ENCODE peak calls at places on chromosomes 6 and 20, in eight cellular contexts. F, I, L, N, J, Y, P and Z are unnamed samples. For H3K4me1, the result is how much of the 10 kb centered on the place peaks cover.

GRCh38 chr6:83461438-83461837 is 30.6 kb upstream of the ME1 start:
- DNase-seq in F (no peak), I (no peak), L (no peak), N (no peak), J (no peak), Y (no peak), P (no peak), Z (no peak)

GRCh38 chr6:135583256-135583758 is 85.8 kb upstream of the AHI1 start:
- DNase-seq in F (no peak), I (no peak), L (no peak), N (no peak), J (no peak), Y (no peak), P (no peak), Z (no peak)

GRCh38 chr6:128806274-128806673 is 76.7 kb upstream of the LAMA2 start:
- DNase-seq in F (no peak), I (no peak), L (no peak), N (no peak), J (no peak), Y (no peak), P (no peak), Z (no peak)

GRCh38 chr20:1663917-1664316 is 6.3 kb upstream of the SIRPG start:
- DNase-seq in F (no peak), I (no peak), L (no peak), N (no peak), J (no peak), Y (no peak), P (no peak), Z (no peak)

GRCh38 chr20:58025233-58025632 is 203.2 kb downstream of the ANKRD60 start:
- DNase-seq in F (no peak), I (peak), L (no peak), N (no peak), J (no peak), Y (no peak), P (no peak), Z (peak)

GRCh38 chr6:8825726-8826125 is 390.4 kb upstream of the SLC35B3 start:
- DNase-seq in F (no peak), I (no peak), L (no peak), N (no peak), J (no peak), Y (no peak), P (no peak), Z (no peak)

GRCh38 chr6:71287038-71287437 is 1.6 kb upstream of the OGFRL1 start:
- DNase-seq in F (peak), I (no peak), L (no peak), N (peak), J (peak), Y (peak), P (no peak), Z (peak)

GRCh38 chr20:35007891-35008290 is 52.2 kb downstream of the MYH7B start:
- DNase-seq in F (no peak), I (no peak), L (no peak), N (no peak), J (peak), Y (no peak), P (no peak), Z (peak)

GRCh38 chr20:9515761-9516657 is 1.6 kb downstream of the LAMP5 start:
- DNase-seq in F (no peak), I (peak), L (peak), N (no peak), J (no peak), Y (no peak), P (peak), Z (no peak)

GRCh38 chr6:12748815-12749521 is 32.4 kb downstream of the PHACTR1 start:
- DNase-seq in F (peak), I (no peak), L (peak), N (no peak), J (no peak), Y (no peak), P (no peak), Z (no peak)

GRCh38 chr20:21971436-21971835 is 266.0 kb downstream of the PAX1 start:
- DNase-seq in F (no peak), I (no peak), L (no peak), N (no peak), J (no peak), Y (no peak), P (no peak), Z (no peak)

GRCh38 chr6:144320746-144321145 is 35.6 kb downstream of the UTRN start:
- DNase-seq in F (no peak), I (no peak), L (no peak), N (no peak), J (no peak), Y (no peak), P (no peak), Z (no peak)

GRCh38 chr6:12110523-12111154 is 98.5 kb downstream of the HIVEP1 start:
- DNase-seq in F (no peak), I (no peak), L (no peak), N (no peak), J (no peak), Y (no peak), P (no peak), Z (no peak)

GRCh38 chr6:142744836-142745235 is 200.1 kb downstream of the HIVEP2 start:
- DNase-seq in F (no peak), I (no peak), L (no peak), N (no peak), J (no peak), Y (no peak), P (no peak), Z (no peak)

GRCh38 chr6:39363280-39363679 is 40.8 kb upstream of the KCNK16 start:
- DNase-seq in F (no peak), I (no peak), L (no peak), N (no peak), J (no peak), Y (no peak), P (no peak), Z (no peak)

GRCh38 chr6:18386302-18386976 is 711 bp upstream of the RNF144B start:
- DNase-seq in F (peak), I (peak), L (peak), N (no peak), J (no peak), Y (peak), P (peak), Z (no peak)

GRCh38 chr20:62136283-62137091 is 6.7 kb downstream of the PSMA7 start:
- DNase-seq in F (peak), I (no peak), L (peak), N (peak), J (no peak), Y (peak), P (peak), Z (peak)

GRCh38 chr6:142702501-142703460 is 242.2 kb downstream of the HIVEP2 start:
- DNase-seq in F (peak), I (peak), L (peak), N (no peak), J (no peak), Y (no peak), P (peak), Z (peak)

GRCh38 chr6:166487148-166487547 is 99.3 kb downstream of the RAMACL start:
- DNase-seq in F (no peak), I (peak), L (no peak), N (no peak), J (no peak), Y (no peak), P (no peak), Z (peak)

GRCh38 chr6:125195526-125195925 is 42.0 kb downstream of the TPD52L1 start:
- DNase-seq in F (no peak), I (no peak), L (no peak), N (no peak), J (no peak), Y (no peak), P (no peak), Z (no peak)

DNA sequence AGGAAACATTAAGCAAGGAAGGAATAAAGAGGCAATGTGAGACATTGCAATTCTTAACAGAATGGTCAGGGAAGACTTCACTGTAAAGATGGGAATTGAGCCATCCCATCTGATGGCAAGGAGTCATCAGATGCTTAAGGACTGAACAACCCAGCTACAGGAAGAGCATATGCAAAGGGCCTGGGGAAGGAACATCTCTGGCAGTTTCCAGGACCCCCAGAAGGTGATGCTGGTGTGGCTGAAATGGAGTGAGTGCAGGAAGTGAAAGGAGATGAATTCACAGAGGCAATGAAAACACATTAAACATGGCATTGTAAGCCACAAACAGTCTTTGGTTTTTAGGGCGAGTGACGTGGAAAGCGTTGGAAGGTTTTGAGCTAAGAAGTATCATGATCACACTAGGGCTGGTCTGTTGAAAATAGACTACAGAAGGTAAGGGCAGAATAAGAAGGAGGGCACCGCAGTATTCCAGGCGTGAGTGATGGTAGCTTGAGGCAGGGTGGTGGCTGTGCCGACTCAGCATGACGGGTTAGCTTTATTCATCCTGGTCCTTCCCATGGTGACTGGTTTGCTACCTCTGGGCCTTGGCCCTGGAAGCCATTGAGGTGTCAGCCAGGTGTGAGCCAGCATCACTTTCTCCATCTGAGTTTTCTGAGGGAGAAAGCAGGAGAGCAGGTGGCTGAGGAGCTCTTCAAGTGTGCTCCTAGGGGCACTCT is 6.8 kb downstream of the BTN2A1 start:
- DNase-seq in F (no peak), I (no peak), L (no peak), N (no peak), J (no peak), Y (no peak), P (no peak), Z (no peak)
- TF ChIP-seq CTCF in F (no peak), I (no peak), L (no peak), N (no peak), J (no peak), Y (peak), P (no peak), Z (no peak)

DNA sequence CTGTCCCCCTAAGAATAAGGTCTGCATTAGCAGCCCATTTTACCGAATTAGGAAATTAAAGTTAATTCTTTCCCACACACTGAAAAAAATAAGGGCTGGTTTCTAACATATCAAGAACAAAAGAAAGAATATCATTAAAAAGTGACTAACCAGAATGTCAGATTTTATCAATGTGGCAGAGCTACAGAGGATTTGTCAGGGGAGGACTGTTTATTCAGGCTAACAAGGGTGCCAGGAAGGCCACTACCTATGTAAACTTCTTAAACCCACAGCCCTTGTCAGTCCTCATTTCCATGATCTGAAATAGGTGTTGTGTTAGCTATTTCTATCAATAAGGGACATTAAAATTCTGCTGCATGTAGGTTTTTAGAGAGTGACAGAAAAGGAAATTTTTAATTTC is 76.4 kb downstream of the BACH2 start:
- DNase-seq in F (no peak), I (no peak), L (no peak), N (no peak), J (no peak), Y (no peak), P (no peak), Z (no peak)
- H3K4me1 ChIP-seq in F (under half), I (under half), L (half or more), N (under half), J (under half), Y (half or more), P (half or more), Z (under half)

DNA sequence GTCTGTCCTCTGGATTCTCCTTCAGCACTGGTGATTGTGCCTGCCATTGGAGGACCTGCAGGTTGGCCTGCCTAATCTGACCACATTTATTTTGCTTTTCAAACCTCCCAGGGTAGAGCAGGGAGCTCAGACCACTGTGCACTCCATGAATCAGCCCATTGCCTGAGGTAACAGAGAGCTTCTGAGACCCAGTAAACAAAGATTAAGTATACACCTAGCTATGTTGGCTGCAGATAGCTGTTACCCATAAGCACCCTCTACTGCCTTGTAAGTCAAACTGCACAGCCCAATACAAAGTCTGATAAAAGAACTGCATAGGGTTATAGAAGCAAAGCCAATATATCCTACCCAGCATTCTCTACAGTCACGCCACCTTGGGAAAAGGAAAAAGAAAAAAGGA is 338.7 kb downstream of the HTR1B start:
- DNase-seq in F (no peak), I (no peak), L (no peak), N (no peak), J (no peak), Y (no peak), P (peak), Z (no peak)
- TF ChIP-seq CTCF in F (peak), I (no peak), L (peak), N (no peak), J (no peak), Y (no peak), P (peak), Z (no peak)

GRCh38 chr20:59181936-59182335 is 18.3 kb downstream of the ZNF831 start:
- DNase-seq in F (no peak), I (no peak), L (no peak), N (no peak), J (no peak), Y (no peak), P (no peak), Z (no peak)

GRCh38 chr20:59177266-59178250 is 13.9 kb downstream of the ZNF831 start:
- DNase-seq in F (no peak), I (no peak), L (no peak), N (no peak), J (no peak), Y (no peak), P (no peak), Z (no peak)

GRCh38 chr20:59179988-59180387 is 16.4 kb downstream of the ZNF831 start:
- DNase-seq in F (no peak), I (no peak), L (no peak), N (no peak), J (no peak), Y (no peak), P (no peak), Z (no peak)

GRCh38 chr20:59176812-59177211 is 13.2 kb downstream of the ZNF831 start:
- DNase-seq in F (no peak), I (no peak), L (no peak), N (no peak), J (no peak), Y (no peak), P (no peak), Z (no peak)

GRCh38 chr20:59178983-59179595 is 15.5 kb downstream of the ZNF831 start:
- DNase-seq in F (no peak), I (no peak), L (peak), N (no peak), J (no peak), Y (no peak), P (no peak), Z (peak)
- H3K4me1 ChIP-seq in F (under half), I (under half), L (under half), N (under half), J (under half), Y (under half), P (under half), Z (under half)

DNA sequence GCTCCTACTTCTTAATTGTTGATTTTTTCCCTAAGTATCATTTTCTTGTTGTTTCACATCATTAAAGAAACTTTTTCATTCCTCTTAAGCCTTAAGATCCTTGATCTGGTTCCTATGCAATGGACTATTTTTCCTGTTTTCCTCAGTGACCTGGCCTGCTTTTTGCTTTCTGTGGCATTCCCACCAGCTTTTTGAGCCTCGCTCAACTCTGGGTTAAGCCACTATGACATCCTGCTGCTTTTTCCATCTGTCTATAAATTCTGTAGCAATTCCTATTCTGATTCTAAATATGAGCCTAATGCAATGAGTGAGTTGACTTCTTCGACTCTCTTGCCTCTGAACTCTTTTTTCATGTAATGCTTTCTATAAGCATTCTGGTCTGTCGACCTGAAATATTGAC is 160.3 kb downstream of the GRM1 start:
- DNase-seq in F (no peak), I (no peak), L (no peak), N (no peak), J (no peak), Y (no peak), P (no peak), Z (no peak)
- TF ChIP-seq CTCF in F (no peak), I (no peak), L (no peak), N (no peak), J (no peak), Y (no peak), P (no peak), Z (no peak)

DNA sequence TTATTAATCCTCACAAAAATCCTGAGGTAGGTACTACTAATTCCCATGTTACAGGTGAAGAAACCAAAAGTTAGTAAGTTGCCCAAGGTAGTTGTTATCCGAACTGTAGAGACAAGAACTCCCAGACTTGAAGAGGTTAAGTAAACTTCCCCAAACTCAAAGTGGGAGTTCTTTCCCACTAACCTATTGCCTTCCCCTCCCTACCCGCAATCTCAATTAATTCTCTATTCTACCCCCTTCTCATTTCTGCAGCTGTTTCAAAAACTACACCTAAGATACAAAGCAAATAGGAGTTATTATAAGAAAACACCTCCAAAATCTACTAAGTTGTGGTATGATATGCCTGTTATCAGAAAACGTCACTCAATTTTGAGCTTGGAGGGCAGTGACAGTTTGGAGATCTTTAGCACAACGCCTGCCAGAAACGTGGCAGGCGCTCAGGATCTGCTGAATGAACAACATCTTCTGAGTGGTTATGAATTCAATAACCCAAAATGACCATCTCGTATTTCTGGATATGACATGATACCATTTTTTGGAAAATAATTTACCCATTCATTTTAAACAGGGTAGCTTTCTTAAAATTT is 7.1 kb downstream of the CSNK2A1 start:
- DNase-seq in F (no peak), I (no peak), L (no peak), N (no peak), J (no peak), Y (no peak), P (no peak), Z (no peak)
- H3K4me1 ChIP-seq in F (under half), I (half or more), L (under half), N (under half), J (half or more), Y (under half), P (under half), Z (half or more)

GRCh38 chr6:7589949-7590917 is at the start of gene SNRNP48:
- DNase-seq in F (peak), I (peak), L (peak), N (peak), J (peak), Y (peak), P (peak), Z (peak)
- TF ChIP-seq CTCF in F (no peak), I (no peak), L (no peak), N (peak), J (no peak), Y (no peak), P (no peak), Z (no peak)

GRCh38 chr6:42394151-42394550 is 57.6 kb downstream of the TRERF1 start:
- DNase-seq in F (no peak), I (no peak), L (no peak), N (no peak), J (no peak), Y (no peak), P (no peak), Z (no peak)

GRCh38 chr6:42393339-42393738 is 58.4 kb downstream of the TRERF1 start:
- DNase-seq in F (no peak), I (no peak), L (no peak), N (no peak), J (no peak), Y (no peak), P (no peak), Z (no peak)

GRCh38 chr6:42391441-42391840 is 60.3 kb downstream of the TRERF1 start:
- DNase-seq in F (no peak), I (no peak), L (no peak), N (no peak), J (no peak), Y (no peak), P (no peak), Z (no peak)

GRCh38 chr6:42394881-42395620 is 56.7 kb downstream of the TRERF1 start:
- DNase-seq in F (peak), I (no peak), L (no peak), N (no peak), J (no peak), Y (no peak), P (no peak), Z (peak)

GRCh38 chr6:42392871-42393270 is 58.9 kb downstream of the TRERF1 start:
- DNase-seq in F (no peak), I (no peak), L (no peak), N (no peak), J (no peak), Y (no peak), P (no peak), Z (no peak)
- H3K4me1 ChIP-seq in F (under half), I (under half), L (under half), N (under half), J (under half), Y (under half), P (under half), Z (half or more)

GRCh38 chr6:95203153-95203754 is 374.1 kb upstream of the MANEA start:
- DNase-seq in F (no peak), I (no peak), L (peak), N (no peak), J (no peak), Y (peak), P (peak), Z (no peak)
- TF ChIP-seq CTCF in F (peak), I (peak), L (peak), N (no peak), J (peak), Y (peak), P (peak), Z (peak)